ENCODE peak calls at places on chromosomes 4 and X, in ten cellular contexts. One of them, this sample, is unnamed.
A peak's percentile ranks its signal among the peaks of the same experiment; 100 is the strongest.

GRCh38 chr4:164977243-164978164 is at the start of gene TRIM61:
- DNase-seq in activated naive CD4-positive, alpha-beta T cell: peak; percentile 1
- DNase-seq in AG04450: no peak
- DNase-seq in HFF-Myc: no peak
- DNase-seq in GM13977: peak; percentile 71
- DNase-seq in CD8-positive, alpha-beta memory T cell: peak; percentile 28
- DNase-seq in HEK293T: no peak
- DNase-seq in AG20443: peak; percentile 52
- DNase-seq in iPS-NIHi11: peak; percentile 21
- DNase-seq in stimulated activated CD8-positive, alpha-beta memory T cell treated with anti-CD3 and anti-CD28 coated beads, Interleukin-15, amount 100 ng/mL, for 1 hour: no peak
- DNase-seq in this sample: peak; percentile 22

GRCh38 chr4:20248155-20248558 is 3.5 kb upstream of the SLIT2 start:
- DNase-seq in activated naive CD4-positive, alpha-beta T cell: no peak
- DNase-seq in AG04450: peak; percentile 55
- DNase-seq in HFF-Myc: peak; percentile 85
- DNase-seq in GM13977: peak; percentile 20
- DNase-seq in CD8-positive, alpha-beta memory T cell: no peak
- DNase-seq in HEK293T: peak; percentile 30
- DNase-seq in AG20443: peak; percentile 60
- DNase-seq in iPS-NIHi11: peak; percentile 34
- DNase-seq in stimulated activated CD8-positive, alpha-beta memory T cell treated with anti-CD3 and anti-CD28 coated beads, Interleukin-15, amount 100 ng/mL, for 1 hour: no peak
- DNase-seq in this sample: no peak

GRCh38 chr4:106695846-106696245 is 327.3 kb upstream of the GIMD1 start:
- DNase-seq in activated naive CD4-positive, alpha-beta T cell: no peak
- DNase-seq in AG04450: no peak
- DNase-seq in HFF-Myc: no peak
- DNase-seq in GM13977: no peak
- DNase-seq in CD8-positive, alpha-beta memory T cell: no peak
- DNase-seq in HEK293T: no peak
- DNase-seq in AG20443: peak; percentile 26
- DNase-seq in iPS-NIHi11: no peak
- DNase-seq in stimulated activated CD8-positive, alpha-beta memory T cell treated with anti-CD3 and anti-CD28 coated beads, Interleukin-15, amount 100 ng/mL, for 1 hour: no peak
- DNase-seq in this sample: no peak

GRCh38 chr4:99987681-99988080 is 37.6 kb upstream of the H2AZ1 start:
- DNase-seq in activated naive CD4-positive, alpha-beta T cell: no peak
- DNase-seq in AG04450: no peak
- DNase-seq in HFF-Myc: no peak
- DNase-seq in GM13977: no peak
- DNase-seq in CD8-positive, alpha-beta memory T cell: no peak
- DNase-seq in HEK293T: no peak
- DNase-seq in AG20443: no peak
- DNase-seq in iPS-NIHi11: no peak
- DNase-seq in stimulated activated CD8-positive, alpha-beta memory T cell treated with anti-CD3 and anti-CD28 coated beads, Interleukin-15, amount 100 ng/mL, for 1 hour: no peak
- DNase-seq in this sample: no peak

GRCh38 chr4:145723336-145723735 is 43.4 kb downstream of the C4orf51 start:
- DNase-seq in activated naive CD4-positive, alpha-beta T cell: no peak
- DNase-seq in AG04450: no peak
- DNase-seq in HFF-Myc: no peak
- DNase-seq in GM13977: no peak
- DNase-seq in CD8-positive, alpha-beta memory T cell: no peak
- DNase-seq in HEK293T: no peak
- DNase-seq in AG20443: no peak
- DNase-seq in iPS-NIHi11: no peak
- DNase-seq in stimulated activated CD8-positive, alpha-beta memory T cell treated with anti-CD3 and anti-CD28 coated beads, Interleukin-15, amount 100 ng/mL, for 1 hour: no peak
- DNase-seq in this sample: no peak

GRCh38 chr4:3407171-3407771 is 34.5 kb upstream of the HGFAC start:
- DNase-seq in activated naive CD4-positive, alpha-beta T cell: no peak
- DNase-seq in AG04450: no peak
- DNase-seq in HFF-Myc: no peak
- DNase-seq in GM13977: no peak
- DNase-seq in CD8-positive, alpha-beta memory T cell: no peak
- DNase-seq in HEK293T: no peak
- DNase-seq in AG20443: no peak
- DNase-seq in iPS-NIHi11: no peak
- DNase-seq in stimulated activated CD8-positive, alpha-beta memory T cell treated with anti-CD3 and anti-CD28 coated beads, Interleukin-15, amount 100 ng/mL, for 1 hour: no peak
- DNase-seq in this sample: no peak

GRCh38 chrX:40485427-40485826 is 95.3 kb upstream of the ATP6AP2 start:
- DNase-seq in activated naive CD4-positive, alpha-beta T cell: no peak
- DNase-seq in AG04450: no peak
- DNase-seq in HFF-Myc: no peak
- DNase-seq in GM13977: no peak
- DNase-seq in CD8-positive, alpha-beta memory T cell: no peak
- DNase-seq in HEK293T: no peak
- DNase-seq in AG20443: no peak
- DNase-seq in iPS-NIHi11: no peak
- DNase-seq in stimulated activated CD8-positive, alpha-beta memory T cell treated with anti-CD3 and anti-CD28 coated beads, Interleukin-15, amount 100 ng/mL, for 1 hour: no peak
- DNase-seq in this sample: no peak

GRCh38 chr4:145679991-145680455 is at the start of gene C4orf51:
- DNase-seq in activated naive CD4-positive, alpha-beta T cell: no peak
- DNase-seq in AG04450: peak; percentile 4
- DNase-seq in HFF-Myc: peak; percentile 14
- DNase-seq in GM13977: no peak
- DNase-seq in CD8-positive, alpha-beta memory T cell: no peak
- DNase-seq in HEK293T: no peak
- DNase-seq in AG20443: peak; percentile 54
- DNase-seq in iPS-NIHi11: no peak
- DNase-seq in stimulated activated CD8-positive, alpha-beta memory T cell treated with anti-CD3 and anti-CD28 coated beads, Interleukin-15, amount 100 ng/mL, for 1 hour: no peak
- DNase-seq in this sample: no peak

GRCh38 chr4:169818063-169818679 is 60.4 kb upstream of the HPF1 start:
- DNase-seq in activated naive CD4-positive, alpha-beta T cell: no peak
- DNase-seq in AG04450: no peak
- DNase-seq in HFF-Myc: no peak
- DNase-seq in GM13977: no peak
- DNase-seq in CD8-positive, alpha-beta memory T cell: no peak
- DNase-seq in HEK293T: no peak
- DNase-seq in AG20443: no peak
- DNase-seq in iPS-NIHi11: no peak
- DNase-seq in stimulated activated CD8-positive, alpha-beta memory T cell treated with anti-CD3 and anti-CD28 coated beads, Interleukin-15, amount 100 ng/mL, for 1 hour: no peak
- DNase-seq in this sample: peak; percentile 17

GRCh38 chr4:152172146-152172545 is 363.7 kb downstream of the FBXW7 start:
- DNase-seq in activated naive CD4-positive, alpha-beta T cell: no peak
- DNase-seq in AG04450: no peak
- DNase-seq in HFF-Myc: no peak
- DNase-seq in GM13977: no peak
- DNase-seq in CD8-positive, alpha-beta memory T cell: no peak
- DNase-seq in HEK293T: no peak
- DNase-seq in AG20443: no peak
- DNase-seq in iPS-NIHi11: no peak
- DNase-seq in stimulated activated CD8-positive, alpha-beta memory T cell treated with anti-CD3 and anti-CD28 coated beads, Interleukin-15, amount 100 ng/mL, for 1 hour: no peak
- DNase-seq in this sample: no peak

GRCh38 chr4:122625156-122625555 is 4.3 kb upstream of the IL21 start:
- DNase-seq in activated naive CD4-positive, alpha-beta T cell: no peak
- DNase-seq in AG04450: no peak
- DNase-seq in HFF-Myc: no peak
- DNase-seq in GM13977: no peak
- DNase-seq in CD8-positive, alpha-beta memory T cell: no peak
- DNase-seq in HEK293T: no peak
- DNase-seq in AG20443: peak; percentile 55
- DNase-seq in iPS-NIHi11: no peak
- DNase-seq in stimulated activated CD8-positive, alpha-beta memory T cell treated with anti-CD3 and anti-CD28 coated beads, Interleukin-15, amount 100 ng/mL, for 1 hour: no peak
- DNase-seq in this sample: no peak

GRCh38 chr4:101418055-101418454 is 70.7 kb upstream of the PPP3CA start:
- DNase-seq in activated naive CD4-positive, alpha-beta T cell: peak; percentile 10
- DNase-seq in AG04450: no peak
- DNase-seq in HFF-Myc: no peak
- DNase-seq in GM13977: peak; percentile 62
- DNase-seq in CD8-positive, alpha-beta memory T cell: peak; percentile 71
- DNase-seq in HEK293T: no peak
- DNase-seq in AG20443: no peak
- DNase-seq in iPS-NIHi11: no peak
- DNase-seq in stimulated activated CD8-positive, alpha-beta memory T cell treated with anti-CD3 and anti-CD28 coated beads, Interleukin-15, amount 100 ng/mL, for 1 hour: peak; percentile 30
- DNase-seq in this sample: peak; percentile 11

GRCh38 chrX:21734175-21734574 is 23.7 kb downstream of the SMPX start:
- DNase-seq in activated naive CD4-positive, alpha-beta T cell: no peak
- DNase-seq in AG04450: no peak
- DNase-seq in HFF-Myc: no peak
- DNase-seq in GM13977: no peak
- DNase-seq in CD8-positive, alpha-beta memory T cell: no peak
- DNase-seq in HEK293T: no peak
- DNase-seq in AG20443: no peak
- DNase-seq in iPS-NIHi11: no peak
- DNase-seq in stimulated activated CD8-positive, alpha-beta memory T cell treated with anti-CD3 and anti-CD28 coated beads, Interleukin-15, amount 100 ng/mL, for 1 hour: no peak
- DNase-seq in this sample: no peak

GRCh38 chr4:67522851-67523671 is 22.2 kb downstream of the CENPC start:
- DNase-seq in activated naive CD4-positive, alpha-beta T cell: no peak
- DNase-seq in AG04450: no peak
- DNase-seq in HFF-Myc: no peak
- DNase-seq in GM13977: no peak
- DNase-seq in CD8-positive, alpha-beta memory T cell: no peak
- DNase-seq in HEK293T: no peak
- DNase-seq in AG20443: no peak
- DNase-seq in iPS-NIHi11: no peak
- DNase-seq in stimulated activated CD8-positive, alpha-beta memory T cell treated with anti-CD3 and anti-CD28 coated beads, Interleukin-15, amount 100 ng/mL, for 1 hour: no peak
- DNase-seq in this sample: no peak

GRCh38 chr4:177546745-177547144 is 104.5 kb upstream of the AGA start:
- DNase-seq in activated naive CD4-positive, alpha-beta T cell: no peak
- DNase-seq in AG04450: no peak
- DNase-seq in HFF-Myc: no peak
- DNase-seq in GM13977: no peak
- DNase-seq in CD8-positive, alpha-beta memory T cell: no peak
- DNase-seq in HEK293T: no peak
- DNase-seq in AG20443: no peak
- DNase-seq in iPS-NIHi11: no peak
- DNase-seq in stimulated activated CD8-positive, alpha-beta memory T cell treated with anti-CD3 and anti-CD28 coated beads, Interleukin-15, amount 100 ng/mL, for 1 hour: no peak
- DNase-seq in this sample: no peak

GRCh38 chr4:86685401-86685800 is 91.3 kb downstream of the PTPN13 start:
- DNase-seq in activated naive CD4-positive, alpha-beta T cell: no peak
- DNase-seq in AG04450: no peak
- DNase-seq in HFF-Myc: no peak
- DNase-seq in GM13977: no peak
- DNase-seq in CD8-positive, alpha-beta memory T cell: no peak
- DNase-seq in HEK293T: no peak
- DNase-seq in AG20443: no peak
- DNase-seq in iPS-NIHi11: no peak
- DNase-seq in stimulated activated CD8-positive, alpha-beta memory T cell treated with anti-CD3 and anti-CD28 coated beads, Interleukin-15, amount 100 ng/mL, for 1 hour: no peak
- DNase-seq in this sample: no peak